ENCODE peak calls at places on chromosomes 12 and 14, in five cellular contexts. J is HCT116, G is spleen, Y is transverse colon, H is GM12878. U is an unnamed sample.

GRCh38 chr14:30214014-30214413 is 286.4 kb upstream of the PRKD1 start:
- DNase-seq in J (no peak), G (no peak), Y (no peak), H (no peak), U (no peak)

GRCh38 chr12:76455582-76456345 is 103.8 kb downstream of the OSBPL8 start:
- DNase-seq in J (peak), G (no peak), Y (no peak), H (peak), U (no peak)

GRCh38 chr12:6367065-6367968 is 8.0 kb downstream of the SCNN1A start:
- DNase-seq in J (no peak), G (peak), Y (no peak), H (peak), U (no peak)

GRCh38 chr12:68342966-68343365 is 10.8 kb upstream of the MDM1 start:
- DNase-seq in J (no peak), G (no peak), Y (no peak), H (no peak), U (no peak)

GRCh38 chr12:130435826-130436225 is 98.1 kb downstream of the PIWIL1 start:
- DNase-seq in J (no peak), G (peak), Y (no peak), H (no peak), U (peak)

GRCh38 chr12:8035440-8036010 is 3.0 kb downstream of the FOXJ2 start:
- DNase-seq in J (no peak), G (no peak), Y (no peak), H (no peak), U (no peak)

GRCh38 chr12:45543887-45544286 is 185.6 kb upstream of the ARID2 start:
- DNase-seq in J (peak), G (no peak), Y (peak), H (peak), U (peak)

GRCh38 chr12:110088936-110089335 is 35.2 kb upstream of the IFT81 start:
- DNase-seq in J (no peak), G (no peak), Y (no peak), H (no peak), U (no peak)

GRCh38 chr12:2431810-2432209 is 363.0 kb upstream of the FKBP4 start:
- DNase-seq in J (no peak), G (no peak), Y (peak), H (no peak), U (no peak)

GRCh38 chr12:49580572-49581535 is 12.9 kb upstream of the MCRS1 start:
- DNase-seq in J (peak), G (no peak), Y (peak), H (no peak), U (peak)

GRCh38 chr12:2353281-2353680 is 300.5 kb downstream of the CACNA1C start:
- DNase-seq in J (no peak), G (peak), Y (no peak), H (no peak), U (peak)

GRCh38 chr12:55736780-55737580 is 5.9 kb upstream of the GDF11 start:
- DNase-seq in J (peak), G (peak), Y (peak), H (no peak), U (peak)

GRCh38 chr12:4383304-4383865 is 3.9 kb upstream of the FGF23 start:
- DNase-seq in J (no peak), G (no peak), Y (no peak), H (no peak), U (no peak)

GRCh38 chr12:104805186-104805585 is 152.9 kb downstream of the SLC41A2 start:
- DNase-seq in J (no peak), G (no peak), Y (no peak), H (no peak), U (no peak)

GRCh38 chr12:55385911-55386310 is 14.4 kb upstream of the OR6C65 start:
- DNase-seq in J (no peak), G (no peak), Y (no peak), H (no peak), U (no peak)

GRCh38 chr14:54252072-54252730 is 144.6 kb upstream of the CDKN3 start:
- DNase-seq in J (peak), G (no peak), Y (no peak), H (no peak), U (no peak)

GRCh38 chr14:33928895-33929294 is 22.0 kb downstream of the EGLN3 start:
- DNase-seq in J (no peak), G (no peak), Y (no peak), H (no peak), U (no peak)

GRCh38 chr14:100692859-100693558 is 33.7 kb upstream of the DLK1 start:
- DNase-seq in J (peak), G (no peak), Y (no peak), H (no peak), U (peak)

GRCh38 chr14:69850086-69850735 is 29.0 kb upstream of the SMOC1 start:
- DNase-seq in J (no peak), G (no peak), Y (no peak), H (no peak), U (no peak)

GRCh38 chr14:64745511-64746041 is 41.4 kb downstream of the PLEKHG3 start:
- DNase-seq in J (no peak), G (no peak), Y (no peak), H (no peak), U (no peak)

GRCh38 chr12:104057771-104058197 is 6.5 kb upstream of the HCFC2 start:
- DNase-seq in J (no peak), G (no peak), Y (no peak), H (no peak), U (no peak)

GRCh38 chr14:105292810-105293711 is 7.7 kb downstream of the BRF1 start:
- DNase-seq in J (no peak), G (no peak), Y (no peak), H (no peak), U (no peak)

GRCh38 chr14:105286759-105287144 is 14.0 kb downstream of the BRF1 start:
- DNase-seq in J (no peak), G (no peak), Y (no peak), H (no peak), U (peak)

GRCh38 chr14:105287249-105288102 is 13.3 kb downstream of the BRF1 start:
- DNase-seq in J (no peak), G (no peak), Y (no peak), H (no peak), U (peak)

GRCh38 chr14:105294142-105294597 is 6.6 kb downstream of the BRF1 start:
- DNase-seq in J (no peak), G (peak), Y (no peak), H (no peak), U (no peak)

GRCh38 chr14:105290598-105291356 is 10.0 kb downstream of the BRF1 start:
- DNase-seq in J (no peak), G (no peak), Y (no peak), H (no peak), U (no peak)
- TF ChIP-seq CTCF in J (no peak), G (no peak), Y (no peak), H (no peak), U (no peak)

GRCh38 chr14:102442241-102443211 is 67.0 kb downstream of the ANKRD9 start:
- DNase-seq in J (no peak), G (no peak), Y (peak), H (no peak), U (no peak)

GRCh38 chr14:102439556-102439955 is 70.0 kb downstream of the ANKRD9 start:
- DNase-seq in J (no peak), G (no peak), Y (no peak), H (no peak), U (no peak)

GRCh38 chr14:102434647-102435175 is 72.0 kb downstream of the TECPR2 start:
- DNase-seq in J (no peak), G (no peak), Y (no peak), H (no peak), U (no peak)

GRCh38 chr14:102440392-102440791 is 69.2 kb downstream of the ANKRD9 start:
- DNase-seq in J (no peak), G (no peak), Y (no peak), H (no peak), U (no peak)

GRCh38 chr14:102437997-102438922 is 71.3 kb downstream of the ANKRD9 start:
- DNase-seq in J (peak), G (peak), Y (peak), H (peak), U (peak)
- H3K4me3 ChIP-seq in J (peak), G (no peak), Y (peak), H (no peak), U (peak)

GRCh38 chr14:93240678-93241000 is 33.6 kb downstream of the UBR7 start:
- DNase-seq in J (no peak), G (no peak), Y (no peak), H (no peak), U (no peak)
- TF ChIP-seq POLR2AphosphoS5 in J (no peak), G (no peak), Y (no peak), H (no peak), U (no peak)

GRCh38 chr14:88552859-88553258 is 1.9 kb downstream of the PTPN21 start:
- DNase-seq in J (no peak), G (no peak), Y (no peak), H (no peak), U (no peak)

GRCh38 chr14:88550078-88550477 is 4.7 kb downstream of the PTPN21 start:
- DNase-seq in J (no peak), G (no peak), Y (no peak), H (no peak), U (no peak)

GRCh38 chr14:88551936-88552565 is 2.8 kb downstream of the PTPN21 start:
- DNase-seq in J (no peak), G (no peak), Y (no peak), H (no peak), U (no peak)

GRCh38 chr14:88553886-88554457 is 835 bp downstream of the PTPN21 start:
- DNase-seq in J (no peak), G (no peak), Y (no peak), H (no peak), U (no peak)

GRCh38 chr14:88551094-88551870 is 3.5 kb downstream of the PTPN21 start:
- DNase-seq in J (peak), G (peak), Y (peak), H (no peak), U (peak)
- TF ChIP-seq CTCF in J (no peak), G (no peak), Y (peak), H (no peak), U (peak)

GRCh38 chr12:118302053-118302452 is 70.7 kb downstream of the TAOK3 start:
- DNase-seq in J (no peak), G (no peak), Y (no peak), H (no peak), U (peak)

GRCh38 chr12:118310320-118310719 is 62.4 kb downstream of the TAOK3 start:
- DNase-seq in J (no peak), G (no peak), Y (no peak), H (no peak), U (no peak)

GRCh38 chr12:118311666-118312065 is 61.0 kb downstream of the TAOK3 start:
- DNase-seq in J (no peak), G (no peak), Y (no peak), H (no peak), U (no peak)

GRCh38 chr12:118304093-118304492 is 68.6 kb downstream of the TAOK3 start:
- DNase-seq in J (no peak), G (no peak), Y (no peak), H (no peak), U (no peak)

GRCh38 chr12:118307069-118307954 is 65.4 kb downstream of the TAOK3 start:
- DNase-seq in J (no peak), G (no peak), Y (no peak), H (peak), U (peak)
- H3K4me3 ChIP-seq in J (no peak), G (no peak), Y (no peak), H (peak), U (peak)